ENCODE peak calls at places on chromosome 13, in five cellular contexts. K is ascending aorta, M is stomach, Z is BE2C, P is SK-N-SH. I is an unnamed sample.

GRCh38 chr13:25977216-25977615 is 74.6 kb downstream of the SHISA2 start:
- DNase-seq in K (no peak), Z (no peak), M (no peak), P (no peak), I (no peak)

GRCh38 chr13:102729560-102730275 is 34.9 kb upstream of the METTL21C start:
- DNase-seq in K (no peak), Z (no peak), P (no peak), M (no peak), I (no peak)

GRCh38 chr13:93984876-93985275 is 494.6 kb downstream of the DCT start:
- DNase-seq in K (no peak), P (no peak), M (no peak), Z (no peak), I (no peak)

GRCh38 chr13:72198042-72198441 is 331.0 kb upstream of the DACH1 start:
- DNase-seq in Z (no peak), K (no peak), P (no peak), M (no peak), I (no peak)

GRCh38 chr13:100828226-100828625 is 153.6 kb upstream of the TMTC4 start:
- DNase-seq in Z (no peak), M (no peak), K (no peak), P (peak), I (no peak)

GRCh38 chr13:104984296-104984818 is 1551.1 kb downstream of the EFNB2 start:
- DNase-seq in M (peak), P (peak), Z (peak), K (no peak), I (no peak)

GRCh38 chr13:110264685-110265275 is 42.2 kb downstream of the COL4A1 start:
- DNase-seq in K (peak), Z (no peak), M (no peak), P (no peak), I (no peak)

GRCh38 chr13:99886706-99887105 is 84.9 kb downstream of the ZIC5 start:
- DNase-seq in K (no peak), Z (no peak), M (no peak), P (no peak), I (no peak)

GRCh38 chr13:50425772-50426171 is 410.5 kb downstream of the KCNRG start:
- DNase-seq in M (no peak), K (no peak), Z (no peak), P (no peak), I (no peak)

GRCh38 chr13:47004022-47004421 is 107.2 kb upstream of the HTR2A start:
- DNase-seq in Z (no peak), K (no peak), M (no peak), P (no peak), I (no peak)

GRCh38 chr13:86741762-86742285 is 929.3 kb upstream of the SLITRK5 start:
- DNase-seq in K (no peak), M (no peak), Z (no peak), P (peak), I (no peak)

GRCh38 chr13:113952983-113953520 is 20.8 kb downstream of the C13orf46 start:
- DNase-seq in P (no peak), M (no peak), Z (peak), K (no peak), I (no peak)

GRCh38 chr13:37369618-37370017 is 228.9 kb downstream of the POSTN start:
- DNase-seq in K (no peak), Z (no peak), M (no peak), P (no peak), I (no peak)

GRCh38 chr13:106619688-106620555 is 52.0 kb upstream of the ARGLU1 start:
- DNase-seq in P (peak), K (no peak), Z (peak), M (no peak), I (no peak)

GRCh38 chr13:74219571-74219970 is 85.4 kb upstream of the KLF12 start:
- DNase-seq in P (no peak), M (no peak), Z (no peak), K (no peak), I (no peak)

DNA sequence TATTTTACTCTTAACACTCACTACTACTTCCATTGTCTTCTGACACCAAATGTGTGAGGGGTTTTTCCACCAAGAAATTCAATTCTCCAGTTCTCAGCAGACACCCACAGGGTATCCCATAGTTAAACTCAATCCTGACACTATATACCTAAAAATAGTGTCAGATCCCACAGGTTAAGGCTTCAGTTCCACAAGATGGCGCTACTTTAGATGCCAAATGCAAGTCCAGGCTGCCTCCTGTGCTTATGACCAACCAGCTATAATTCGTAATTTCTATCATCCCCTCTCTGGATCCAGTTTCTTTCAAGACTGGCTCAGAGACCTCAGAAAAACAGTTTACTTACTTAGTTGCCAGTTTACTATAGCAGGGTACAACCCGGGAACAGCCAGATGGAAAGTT is 1146.2 kb upstream of the SPRY2 start:
- DNase-seq in P (peak), Z (peak), M (no peak), K (no peak), I (no peak)
- TF ChIP-seq CTCF in P (peak), Z (peak), M (no peak), K (no peak), I (no peak)

DNA sequence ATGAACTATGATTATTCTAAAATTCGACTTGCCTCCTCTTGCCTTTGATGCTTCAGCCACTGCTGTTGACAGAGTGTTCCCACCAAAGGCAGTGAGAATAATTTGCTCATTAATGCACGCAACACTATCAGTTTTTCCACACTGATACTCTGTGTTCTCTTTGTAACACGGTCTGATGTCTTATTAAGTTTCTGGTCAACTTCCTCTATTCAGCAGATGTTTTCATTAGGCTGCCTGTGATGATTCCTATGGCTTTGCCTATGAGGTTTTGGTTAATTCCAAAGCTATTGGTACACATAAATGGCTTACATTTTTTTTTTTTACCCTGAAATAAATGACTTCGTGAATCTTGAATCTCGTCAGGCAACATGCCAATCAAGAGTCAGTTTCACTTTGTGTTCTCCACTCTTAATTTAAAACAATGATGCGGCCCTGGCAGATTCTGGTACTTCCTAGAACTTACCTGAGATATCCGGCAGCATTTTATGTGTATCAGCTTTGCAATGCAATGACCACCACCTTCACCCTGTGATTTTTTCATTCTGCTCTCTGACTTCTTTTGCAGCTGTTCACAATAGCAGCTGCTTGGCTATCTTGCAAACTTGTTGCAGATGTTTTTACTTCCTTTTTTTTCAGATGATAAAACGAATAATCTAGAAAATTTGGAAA is 27.5 kb upstream of the KL start:
- DNase-seq in Z (no peak), M (no peak), P (no peak), K (no peak), I (no peak)
- H3K4me3 ChIP-seq in Z (no peak), M (no peak), P (no peak), K (no peak), I (no peak)

GRCh38 chr13:45464687-45465453 is at the start of gene COG3:
- DNase-seq in M (peak), Z (peak), K (peak), P (peak), I (peak)
- TF ChIP-seq CTCF in M (no peak), Z (no peak), K (no peak), P (no peak), I (no peak)

DNA sequence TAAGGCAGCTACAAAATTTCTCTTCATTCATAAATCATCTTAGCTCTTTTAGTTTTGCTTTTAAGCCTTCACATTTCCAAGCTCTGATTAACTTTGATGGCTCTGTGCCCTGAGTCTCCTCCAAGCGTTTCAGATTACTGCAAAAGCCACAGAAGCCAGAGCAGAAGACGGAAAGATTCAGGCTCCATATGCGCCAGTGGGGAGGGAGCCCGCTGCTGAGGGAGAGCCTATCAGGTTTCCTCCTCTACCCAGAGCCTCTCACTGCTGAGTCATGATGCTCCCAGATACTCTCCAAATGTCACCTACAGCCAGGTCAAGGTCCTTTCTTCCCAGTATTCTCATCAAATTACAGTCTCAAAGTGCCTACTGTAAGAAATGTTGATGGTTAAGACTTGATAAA is 193.6 kb downstream of the RAP2A start:
- DNase-seq in P (no peak), K (peak), Z (peak), M (no peak), I (no peak)
- H3K4me3 ChIP-seq in P (no peak), K (no peak), Z (no peak), M (no peak), I (no peak)

I was measured in thoracic aorta.